ENCODE peak calls at places on chromosomes 13 and 19, in six cellular contexts. N, P, B, Q, A and L are unnamed samples.

GRCh38 chr19:11111771-11112144 is 22.5 kb downstream of the LDLR start:
- DNase-seq in A (no peak), B (no peak), P (no peak), Q (no peak), N (peak; percentile 43), L (peak; percentile 42)

GRCh38 chr13:34682406-34682805 is 259.7 kb upstream of the NBEA start:
- DNase-seq in P (no peak), B (no peak), N (no peak), Q (no peak), A (no peak), L (no peak)

GRCh38 chr13:32056316-32056715 is 24.7 kb downstream of the FRY start:
- DNase-seq in P (no peak), Q (no peak), B (peak; percentile 92), N (peak; percentile 33), A (no peak), L (no peak)

GRCh38 chr19:3270908-3271307 is 46.4 kb downstream of the CELF5 start:
- DNase-seq in A (peak; percentile 14), Q (no peak), B (peak; percentile 18), P (peak; percentile 55), N (peak; percentile 40), L (peak; percentile 76)

GRCh38 chr13:20616059-20616797 is 49.3 kb downstream of the IFT88 start:
- DNase-seq in P (no peak), B (peak; percentile 29), A (peak; percentile 36), N (peak; percentile 90), Q (no peak), L (peak; percentile 89)

GRCh38 chr13:21138561-21138960 is 37.8 kb downstream of the SKA3 start:
- DNase-seq in B (no peak), A (no peak), N (no peak), P (no peak), Q (no peak), L (peak; percentile 23)

GRCh38 chr19:17952041-17952976 is 14.6 kb upstream of the KCNN1 start:
- DNase-seq in P (no peak), Q (no peak), N (no peak), B (no peak), A (no peak), L (no peak)

GRCh38 chr13:75214846-75215245 is 267.1 kb downstream of the TBC1D4 start:
- DNase-seq in P (no peak), Q (no peak), A (no peak), B (no peak), N (no peak), L (no peak)

GRCh38 chr13:73513751-73514150 is 454.9 kb downstream of the KLF5 start:
- DNase-seq in P (no peak), B (no peak), Q (no peak), A (no peak), N (no peak), L (no peak)

GRCh38 chr19:54178581-54179261 is 5.8 kb upstream of the TMC4 start:
- DNase-seq in A (no peak), B (peak; percentile 63), N (peak; percentile 42), P (peak; percentile 54), Q (no peak), L (no peak)

GRCh38 chr13:32537580-32538233 is 888 bp downstream of the N4BP2L2 start:
- DNase-seq in B (peak; percentile 16), N (no peak), P (peak; percentile 22), A (no peak), Q (peak; percentile 23), L (no peak)

GRCh38 chr13:89310943-89311342 is 1639.8 kb downstream of the SLITRK5 start:
- DNase-seq in Q (no peak), A (no peak), P (no peak), N (peak; percentile 51), B (no peak), L (no peak)